ENCODE peak calls at places on chromosomes 5 and 9, in seven cellular contexts. K, B, E, U, H, I and G are unnamed samples.

GRCh38 chr9:18331808-18332209 is 142.1 kb upstream of the ADAMTSL1 start:
- DNase-seq in E (no peak), B (no peak), I (no peak), H (no peak), U (no peak), K (no peak), G (no peak)

GRCh38 chr5:93736284-93736683 is 5.1 kb downstream of the POU5F2 start:
- DNase-seq in U (no peak), I (no peak), B (no peak), K (peak; percentile 4), E (no peak), H (no peak), G (no peak)

GRCh38 chr5:90161399-90161798 is 248.2 kb downstream of the CETN3 start:
- DNase-seq in U (no peak), E (peak; percentile 52), K (peak; percentile 41), B (peak; percentile 85), I (peak; percentile 29), H (no peak), G (no peak)

GRCh38 chr9:93682155-93682968 is 106.0 kb downstream of the PHF2 start:
- DNase-seq in B (peak; percentile 55), U (peak; percentile 49), I (peak; percentile 60), E (peak; percentile 89), H (peak; percentile 64), K (peak; percentile 28), G (peak; percentile 73)

GRCh38 chr5:36079200-36079761 is 12.6 kb upstream of the UGT3A2 start:
- DNase-seq in U (no peak), E (peak; percentile 44), B (peak; percentile 25), K (peak; percentile 71), H (no peak), I (no peak), G (peak; percentile 28)

GRCh38 chr5:119302916-119303897 is 52.6 kb upstream of the TNFAIP8 start:
- DNase-seq in U (no peak), B (no peak), E (no peak), I (no peak), H (no peak), K (peak; percentile 99), G (no peak)

GRCh38 chr9:124482431-124483031 is 24.7 kb downstream of the NR5A1 start:
- DNase-seq in E (no peak), H (no peak), I (no peak), U (no peak), K (no peak), B (peak; percentile 34), G (no peak)

GRCh38 chr5:37615184-37615583 is 224.7 kb downstream of the GDNF start:
- DNase-seq in B (no peak), E (no peak), K (no peak), H (no peak), U (no peak), I (no peak), G (no peak)

GRCh38 chr5:69477170-69477569 is 15.4 kb upstream of the OCLN start:
- DNase-seq in E (no peak), I (no peak), K (no peak), H (no peak), U (no peak), B (no peak), G (no peak)

GRCh38 chr9:124696101-124696500 is 75.0 kb downstream of the NR6A1 start:
- DNase-seq in I (no peak), H (no peak), K (peak; percentile 38), B (no peak), E (no peak), U (no peak), G (no peak)

GRCh38 chr9:15349892-15350761 is 43.1 kb upstream of the TTC39B start:
- DNase-seq in E (no peak), K (peak; percentile 68), U (no peak), I (no peak), H (no peak), B (no peak), G (peak; percentile 82)

GRCh38 chr9:131464354-131465000 is 38.2 kb upstream of the POMT1 start:
- DNase-seq in E (no peak), I (no peak), K (no peak), H (no peak), U (no peak), B (no peak), G (no peak)

GRCh38 chr5:138641547-138642298 is 66.5 kb upstream of the HSPA9 start:
- DNase-seq in U (peak; percentile 32), E (peak; percentile 90), H (peak; percentile 71), I (peak; percentile 55), B (peak; percentile 84), K (peak; percentile 43), G (peak; percentile 74)

DNA sequence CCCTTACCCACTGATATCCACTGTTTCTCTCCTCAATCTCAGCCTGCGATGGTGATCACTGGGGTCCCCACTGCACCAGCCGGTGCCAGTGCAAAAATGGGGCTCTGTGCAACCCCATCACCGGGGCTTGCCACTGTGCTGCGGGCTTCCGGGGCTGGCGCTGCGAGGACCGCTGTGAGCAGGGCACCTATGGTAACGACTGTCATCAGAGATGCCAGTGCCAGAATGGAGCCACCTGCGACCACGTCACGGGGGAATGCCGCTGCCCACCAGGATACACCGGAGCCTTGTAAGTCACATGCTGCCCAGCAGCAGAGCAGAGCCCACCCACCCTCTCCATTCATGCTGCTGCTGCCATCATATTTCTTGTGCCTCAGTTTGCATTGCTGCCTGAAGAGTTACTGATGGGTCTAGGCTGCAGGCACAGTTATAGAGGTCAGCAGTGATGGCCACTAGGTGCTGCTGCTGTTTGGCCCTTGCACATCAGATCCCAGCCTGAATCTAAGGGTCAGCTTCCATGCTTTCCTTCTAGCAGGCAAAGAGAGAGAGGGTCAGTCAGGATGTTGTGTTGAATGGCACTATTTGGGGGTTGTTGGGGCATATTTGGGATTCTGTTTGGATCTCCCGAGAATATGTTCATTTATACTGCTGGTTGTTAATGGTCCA is 106.0 kb downstream of the MEGF10 start:
- DNase-seq in I (no peak), K (no peak), H (no peak), B (no peak), U (no peak), E (no peak), G (no peak)
- TF ChIP-seq CTCF in I (peak; percentile 20), K (no peak), H (no peak), B (no peak), U (no peak), E (no peak), G (no peak)

DNA sequence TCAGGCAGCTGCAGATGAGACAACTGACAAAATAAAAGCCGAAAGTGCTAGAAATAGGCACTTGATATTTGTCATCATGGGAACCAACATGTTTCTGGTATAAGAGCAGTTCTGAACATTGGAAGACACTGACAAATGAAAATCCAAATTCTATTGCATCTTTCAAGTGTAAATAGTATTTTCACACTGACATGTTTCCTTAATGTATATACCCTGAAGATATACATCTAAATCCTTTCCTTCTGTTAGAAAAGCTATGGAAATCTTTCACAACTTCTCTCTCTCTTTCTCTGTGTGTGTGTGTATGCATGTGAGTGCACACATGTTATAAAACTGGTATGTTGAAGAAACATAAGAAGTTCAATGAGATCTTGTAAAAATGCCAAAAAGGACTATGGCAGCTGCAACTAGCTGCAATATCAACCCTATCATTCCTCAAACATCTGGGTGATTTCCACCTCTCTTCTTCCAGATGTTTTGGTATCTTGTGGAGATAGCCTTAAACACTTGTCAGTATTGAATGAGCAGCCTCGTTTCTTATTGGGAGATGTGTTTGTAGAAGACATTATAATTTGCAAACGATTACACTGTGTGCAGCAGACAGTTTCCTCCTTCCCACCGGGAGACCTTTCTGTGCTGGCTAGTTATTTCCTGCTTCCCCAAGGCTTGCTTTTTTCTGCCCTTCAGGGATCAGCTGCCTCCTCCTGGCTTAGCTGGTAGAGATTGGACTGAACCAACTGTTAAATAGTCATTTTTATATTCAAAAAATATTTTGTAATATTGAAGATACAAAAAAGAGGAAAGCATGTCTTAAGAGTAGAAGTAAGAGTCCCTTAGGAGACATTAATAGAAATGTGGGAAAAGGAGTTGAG is 168.3 kb upstream of the MPDZ start:
- DNase-seq in K (no peak), U (no peak), I (no peak), B (no peak), E (peak; percentile 9), H (no peak), G (no peak)
- TF ChIP-seq CTCF in K (no peak), U (no peak), I (no peak), B (no peak), E (no peak), H (no peak), G (no peak)

GRCh38 chr9:4328723-4329122 is 28.9 kb upstream of the GLIS3 start:
- DNase-seq in I (no peak), U (no peak), E (no peak), H (no peak), K (peak; percentile 58), B (no peak), G (no peak)

GRCh38 chr9:4327504-4328191 is 27.8 kb upstream of the GLIS3 start:
- DNase-seq in B (no peak), K (peak; percentile 29), U (no peak), I (no peak), E (no peak), H (no peak), G (no peak)

GRCh38 chr9:4321554-4321953 is 21.7 kb upstream of the GLIS3 start:
- DNase-seq in B (no peak), E (no peak), I (no peak), K (no peak), H (no peak), U (no peak), G (no peak)

GRCh38 chr9:4325113-4325512 is 25.2 kb upstream of the GLIS3 start:
- DNase-seq in I (no peak), E (no peak), U (no peak), K (no peak), H (no peak), B (no peak), G (no peak)

DNA sequence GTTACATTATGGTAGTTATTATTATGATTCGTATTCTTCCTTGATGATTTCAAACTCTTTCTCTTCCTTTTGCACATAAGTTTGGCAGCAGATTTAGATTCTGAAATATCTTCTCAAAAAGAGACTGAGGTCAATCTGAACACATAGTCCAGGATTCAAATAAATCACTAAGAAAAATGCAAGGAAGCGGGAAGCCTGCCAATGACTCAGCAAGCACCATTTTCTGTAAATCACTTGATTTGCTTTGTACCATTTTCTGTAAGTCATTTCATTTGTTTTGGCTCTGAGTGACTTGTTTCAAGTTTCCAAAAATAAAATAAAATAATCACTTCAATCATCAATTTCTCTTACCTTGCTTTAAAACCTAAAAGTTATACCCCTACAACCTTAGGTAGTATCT is 24.6 kb upstream of the GLIS3 start:
- DNase-seq in K (no peak), E (no peak), I (no peak), H (no peak), U (peak; percentile 36), B (peak; percentile 78), G (no peak)
- TF ChIP-seq CTCF in K (no peak), E (no peak), I (no peak), H (no peak), U (no peak), B (no peak), G (no peak)

GRCh38 chr5:80654391-80655230 is at the start of the genes DHFR and MSH3:
- DNase-seq in E (peak; percentile 81), B (peak; percentile 88), I (peak; percentile 91), U (peak; percentile 85), H (peak; percentile 72), K (peak; percentile 79), G (peak; percentile 90)
- TF ChIP-seq CTCF in E (no peak), B (peak; percentile 21), I (peak; percentile 23), U (peak; percentile 26), H (no peak), K (peak; percentile 17), G (no peak)

DNA sequence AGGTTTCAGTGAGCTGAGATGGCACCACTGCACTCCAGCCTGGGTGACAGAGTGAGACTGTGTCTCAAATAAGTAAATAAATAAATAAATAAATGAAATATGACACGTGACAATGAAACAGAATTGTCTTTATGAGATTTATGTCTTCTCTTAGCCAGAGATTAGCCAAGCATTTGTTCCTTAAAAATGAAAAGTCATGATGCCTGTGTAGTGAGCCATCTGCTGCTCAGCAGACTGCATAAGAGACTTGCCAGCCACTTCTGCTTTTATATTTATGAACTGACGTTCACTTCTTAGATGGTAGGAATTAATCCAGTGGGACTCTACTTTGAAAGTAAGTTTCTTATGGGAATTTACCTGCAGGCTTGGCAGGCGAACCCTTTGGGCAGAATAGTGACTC is 227.4 kb downstream of the NR3C1 start:
- DNase-seq in U (no peak), B (no peak), K (no peak), I (no peak), H (no peak), E (no peak), G (no peak)
- TF ChIP-seq CTCF in U (no peak), B (no peak), K (no peak), I (no peak), H (no peak), E (no peak), G (no peak)